ENCODE peak calls at places on chromosomes 1 and 21, in four cellular contexts. F, N, P and E are unnamed samples.

GRCh38 chr21:22871692-22872091 is 1873.5 kb downstream of the NCAM2 start:
- DNase-seq in F (no peak), N (no peak), P (no peak), E (no peak)

GRCh38 chr1:70025052-70025451 is 180.3 kb downstream of the LRRC40 start:
- DNase-seq in F (no peak), N (no peak), P (no peak), E (no peak)

GRCh38 chr1:110053557-110054428 is 16.7 kb downstream of the ALX3 start:
- DNase-seq in F (peak; percentile 76), N (peak; percentile 49), P (no peak), E (peak; percentile 56)

GRCh38 chr1:235018161-235018560 is 110.5 kb downstream of the TOMM20 start:
- DNase-seq in F (no peak), N (peak; percentile 17), P (no peak), E (peak; percentile 8)

GRCh38 chr1:193549067-193549466 is 362.7 kb upstream of the B3GALT2 start:
- DNase-seq in F (no peak), N (no peak), P (no peak), E (no peak)

GRCh38 chr1:226711976-226712778 is 26.9 kb downstream of the ITPKB start:
- DNase-seq in F (peak; percentile 58), N (no peak), P (no peak), E (no peak)

GRCh38 chr1:169550294-169550693 is 36.0 kb downstream of the F5 start:
- DNase-seq in F (no peak), N (peak; percentile 34), P (no peak), E (no peak)

GRCh38 chr1:222240536-222241181 is 307.2 kb downstream of the HHIPL2 start:
- DNase-seq in F (no peak), N (no peak), P (no peak), E (no peak)

GRCh38 chr1:11794446-11795237 is 11.1 kb downstream of the MTHFR start:
- DNase-seq in F (no peak), N (no peak), P (no peak), E (no peak)

GRCh38 chr1:153353226-153353947 is 4.3 kb upstream of the S100A9 start:
- DNase-seq in F (no peak), N (peak; percentile 75), P (no peak), E (no peak)

GRCh38 chr1:15577691-15578090 is 7.2 kb downstream of the AGMAT start:
- DNase-seq in F (no peak), N (no peak), P (no peak), E (no peak)

GRCh38 chr1:201656670-201657032 is 117.7 kb downstream of the NAV1 start:
- DNase-seq in F (no peak), N (no peak), P (no peak), E (no peak)

GRCh38 chr1:147700042-147700711 is 29.9 kb upstream of the ACP6 start:
- DNase-seq in F (peak; percentile 61), N (peak; percentile 71), P (no peak), E (peak; percentile 56)

GRCh38 chr1:101200513-101200912 is 36.3 kb upstream of the S1PR1 start:
- DNase-seq in F (no peak), N (no peak), P (no peak), E (no peak)

GRCh38 chr1:8905582-8906191 is 27.2 kb upstream of the ENO1 start:
- DNase-seq in F (no peak), N (no peak), P (no peak), E (no peak)

GRCh38 chr1:216057080-216057479 is 366.2 kb downstream of the USH2A start:
- DNase-seq in F (no peak), N (no peak), P (no peak), E (no peak)

GRCh38 chr1:236016782-236017400 is 48.0 kb downstream of the NID1 start:
- DNase-seq in F (no peak), N (peak; percentile 28), P (no peak), E (no peak)

GRCh38 chr1:151222130-151222529 is 23.8 kb downstream of the PIP5K1A start:
- DNase-seq in F (no peak), N (no peak), P (no peak), E (no peak)

GRCh38 chr1:167477962-167478361 is 40.4 kb downstream of the CD247 start:
- DNase-seq in F (peak; percentile 18), N (no peak), P (no peak), E (no peak)

GRCh38 chr1:67627906-67628305 is 57.1 kb upstream of the GADD45A start:
- DNase-seq in F (no peak), N (no peak), P (no peak), E (no peak)

GRCh38 chr1:88394958-88395357 is 289.1 kb upstream of the PKN2 start:
- DNase-seq in F (no peak), N (no peak), P (no peak), E (no peak)

GRCh38 chr1:13469343-13469742 is 44.5 kb downstream of the LRRC38 start:
- DNase-seq in F (no peak), N (peak; percentile 10), P (no peak), E (no peak)

GRCh38 chr21:46416551-46416950 is 42.1 kb upstream of the DIP2A start:
- DNase-seq in F (no peak), N (no peak), P (no peak), E (no peak)

GRCh38 chr21:46429754-46430681 is 28.7 kb upstream of the DIP2A start:
- DNase-seq in F (no peak), N (no peak), P (no peak), E (no peak)

GRCh38 chr1:32351859-32352745 is 10.2 kb downstream of the FAM229A start:
- DNase-seq in F (no peak), N (peak; percentile 28), P (no peak), E (peak; percentile 82)

GRCh38 chr1:7281821-7282220 is 489.3 kb upstream of the VAMP3 start:
- DNase-seq in F (no peak), N (no peak), P (no peak), E (no peak)

GRCh38 chr21:34737115-34737514 is 68.3 kb downstream of the CLIC6 start:
- DNase-seq in F (no peak), N (no peak), P (no peak), E (no peak)